ENCODE peak calls at places on chromosomes 3 and 15, in eight cellular contexts. One of them, this sample, is unnamed. For H3K36me3, the result is how much of the 10 kb centered on the place peaks cover.

GRCh38 chr3:33046521-33046920 is 50.4 kb downstream of the GLB1 start:
- DNase-seq in Karpas-422: no peak
- DNase-seq in breast epithelium: no peak
- DNase-seq in left ventricle myocardium inferior: no peak
- DNase-seq in HCT116: no peak
- DNase-seq in neural progenitor cell: no peak
- DNase-seq in upper lobe of right lung: no peak
- DNase-seq in esophagus muscularis mucosa: no peak
- DNase-seq in this sample: no peak

GRCh38 chr3:80350771-80351170 is 583.0 kb upstream of the ROBO1 start:
- DNase-seq in Karpas-422: no peak
- DNase-seq in breast epithelium: no peak
- DNase-seq in left ventricle myocardium inferior: no peak
- DNase-seq in HCT116: no peak
- DNase-seq in neural progenitor cell: no peak
- DNase-seq in upper lobe of right lung: no peak
- DNase-seq in esophagus muscularis mucosa: no peak
- DNase-seq in this sample: no peak

GRCh38 chr3:197244751-197245150 is 53.7 kb downstream of the DLG1 start:
- DNase-seq in Karpas-422: no peak
- DNase-seq in breast epithelium: no peak
- DNase-seq in left ventricle myocardium inferior: no peak
- DNase-seq in HCT116: no peak
- DNase-seq in neural progenitor cell: no peak
- DNase-seq in upper lobe of right lung: no peak
- DNase-seq in esophagus muscularis mucosa: no peak
- DNase-seq in this sample: no peak

GRCh38 chr3:133955892-133956291 is 60.2 kb upstream of the RAB6B start:
- DNase-seq in Karpas-422: no peak
- DNase-seq in breast epithelium: no peak
- DNase-seq in left ventricle myocardium inferior: no peak
- DNase-seq in HCT116: no peak
- DNase-seq in neural progenitor cell: no peak
- DNase-seq in upper lobe of right lung: no peak
- DNase-seq in esophagus muscularis mucosa: no peak
- DNase-seq in this sample: no peak

GRCh38 chr3:172219750-172220149 is 180.4 kb downstream of the FNDC3B start:
- DNase-seq in Karpas-422: no peak
- DNase-seq in breast epithelium: no peak
- DNase-seq in left ventricle myocardium inferior: no peak
- DNase-seq in HCT116: no peak
- DNase-seq in neural progenitor cell: no peak
- DNase-seq in upper lobe of right lung: no peak
- DNase-seq in esophagus muscularis mucosa: no peak
- DNase-seq in this sample: no peak

GRCh38 chr3:55160241-55160877 is 232.5 kb upstream of the LRTM1 start:
- DNase-seq in Karpas-422: peak
- DNase-seq in breast epithelium: no peak
- DNase-seq in left ventricle myocardium inferior: peak
- DNase-seq in HCT116: no peak
- DNase-seq in neural progenitor cell: no peak
- DNase-seq in upper lobe of right lung: no peak
- DNase-seq in esophagus muscularis mucosa: peak
- DNase-seq in this sample: peak

GRCh38 chr3:195540526-195540925 is 2.6 kb downstream of the PPP1R2 start:
- DNase-seq in Karpas-422: peak
- DNase-seq in breast epithelium: no peak
- DNase-seq in left ventricle myocardium inferior: no peak
- DNase-seq in HCT116: no peak
- DNase-seq in neural progenitor cell: no peak
- DNase-seq in upper lobe of right lung: no peak
- DNase-seq in esophagus muscularis mucosa: peak
- DNase-seq in this sample: peak

GRCh38 chr3:60316121-60316783 is 935.0 kb downstream of the FHIT start:
- DNase-seq in Karpas-422: no peak
- DNase-seq in breast epithelium: no peak
- DNase-seq in left ventricle myocardium inferior: no peak
- DNase-seq in HCT116: no peak
- DNase-seq in neural progenitor cell: no peak
- DNase-seq in upper lobe of right lung: no peak
- DNase-seq in esophagus muscularis mucosa: no peak
- DNase-seq in this sample: no peak

GRCh38 chr15:88331291-88331690 is 74.8 kb upstream of the NTRK3 start:
- DNase-seq in Karpas-422: peak
- DNase-seq in breast epithelium: no peak
- DNase-seq in left ventricle myocardium inferior: no peak
- DNase-seq in HCT116: peak
- DNase-seq in neural progenitor cell: peak
- DNase-seq in upper lobe of right lung: no peak
- DNase-seq in esophagus muscularis mucosa: no peak
- DNase-seq in this sample: peak

GRCh38 chr3:56621686-56622085 is 61.4 kb downstream of the TASOR start:
- DNase-seq in Karpas-422: no peak
- DNase-seq in breast epithelium: no peak
- DNase-seq in left ventricle myocardium inferior: no peak
- DNase-seq in HCT116: no peak
- DNase-seq in neural progenitor cell: no peak
- DNase-seq in upper lobe of right lung: no peak
- DNase-seq in esophagus muscularis mucosa: no peak
- DNase-seq in this sample: no peak

GRCh38 chr3:74756586-74756985 is 142.1 kb upstream of the CNTN3 start:
- DNase-seq in Karpas-422: no peak
- DNase-seq in breast epithelium: no peak
- DNase-seq in left ventricle myocardium inferior: no peak
- DNase-seq in HCT116: no peak
- DNase-seq in neural progenitor cell: peak
- DNase-seq in upper lobe of right lung: no peak
- DNase-seq in esophagus muscularis mucosa: no peak
- DNase-seq in this sample: no peak

GRCh38 chr3:33826206-33826605 is 27.8 kb downstream of the PDCD6IP start:
- DNase-seq in Karpas-422: no peak
- DNase-seq in breast epithelium: no peak
- DNase-seq in left ventricle myocardium inferior: no peak
- DNase-seq in HCT116: no peak
- DNase-seq in neural progenitor cell: no peak
- DNase-seq in upper lobe of right lung: no peak
- DNase-seq in esophagus muscularis mucosa: no peak
- DNase-seq in this sample: no peak

GRCh38 chr3:12810013-12810780 is 13.7 kb downstream of the CAND2 start:
- DNase-seq in Karpas-422: peak
- DNase-seq in breast epithelium: peak
- DNase-seq in left ventricle myocardium inferior: peak
- DNase-seq in HCT116: peak
- DNase-seq in neural progenitor cell: peak
- DNase-seq in upper lobe of right lung: peak
- DNase-seq in esophagus muscularis mucosa: peak
- DNase-seq in this sample: peak

GRCh38 chr15:88202231-88202630 is 54.3 kb downstream of the NTRK3 start:
- DNase-seq in Karpas-422: no peak
- DNase-seq in breast epithelium: no peak
- DNase-seq in left ventricle myocardium inferior: no peak
- DNase-seq in HCT116: no peak
- DNase-seq in neural progenitor cell: no peak
- DNase-seq in upper lobe of right lung: no peak
- DNase-seq in esophagus muscularis mucosa: no peak
- DNase-seq in this sample: no peak

GRCh38 chr15:77144028-77144427 is 73.1 kb upstream of the TSPAN3 start:
- DNase-seq in Karpas-422: no peak
- DNase-seq in breast epithelium: no peak
- DNase-seq in left ventricle myocardium inferior: no peak
- DNase-seq in HCT116: no peak
- DNase-seq in neural progenitor cell: no peak
- DNase-seq in upper lobe of right lung: no peak
- DNase-seq in esophagus muscularis mucosa: no peak
- DNase-seq in this sample: no peak

GRCh38 chr15:38883987-38884386 is 319.4 kb upstream of the RASGRP1 start:
- DNase-seq in Karpas-422: no peak
- DNase-seq in breast epithelium: no peak
- DNase-seq in left ventricle myocardium inferior: no peak
- DNase-seq in HCT116: no peak
- DNase-seq in neural progenitor cell: no peak
- DNase-seq in upper lobe of right lung: no peak
- DNase-seq in esophagus muscularis mucosa: no peak
- DNase-seq in this sample: no peak

GRCh38 chr3:20064796-20065564 is 24.7 kb downstream of the KAT2B start:
- DNase-seq in Karpas-422: no peak
- DNase-seq in breast epithelium: no peak
- DNase-seq in left ventricle myocardium inferior: no peak
- DNase-seq in HCT116: no peak
- DNase-seq in neural progenitor cell: no peak
- DNase-seq in upper lobe of right lung: no peak
- DNase-seq in esophagus muscularis mucosa: no peak
- DNase-seq in this sample: no peak

GRCh38 chr15:50167112-50167511 is 14.9 kb upstream of the SLC27A2 start:
- DNase-seq in Karpas-422: no peak
- DNase-seq in breast epithelium: no peak
- DNase-seq in left ventricle myocardium inferior: no peak
- DNase-seq in HCT116: no peak
- DNase-seq in neural progenitor cell: no peak
- DNase-seq in upper lobe of right lung: no peak
- DNase-seq in esophagus muscularis mucosa: no peak
- DNase-seq in this sample: no peak

GRCh38 chr3:117695321-117695720 is 985.7 kb downstream of the TUSC7 start:
- DNase-seq in Karpas-422: no peak
- DNase-seq in breast epithelium: no peak
- DNase-seq in left ventricle myocardium inferior: no peak
- DNase-seq in HCT116: no peak
- DNase-seq in neural progenitor cell: no peak
- DNase-seq in upper lobe of right lung: no peak
- DNase-seq in esophagus muscularis mucosa: no peak
- DNase-seq in this sample: no peak

GRCh38 chr3:160886421-160886820 is 130.4 kb downstream of the PPM1L start:
- DNase-seq in Karpas-422: no peak
- DNase-seq in breast epithelium: no peak
- DNase-seq in left ventricle myocardium inferior: no peak
- DNase-seq in HCT116: no peak
- DNase-seq in neural progenitor cell: no peak
- DNase-seq in upper lobe of right lung: no peak
- DNase-seq in esophagus muscularis mucosa: no peak
- DNase-seq in this sample: no peak

GRCh38 chr15:29863438-29863837 is 41.2 kb upstream of the TJP1 start:
- DNase-seq in Karpas-422: no peak
- DNase-seq in breast epithelium: no peak
- DNase-seq in left ventricle myocardium inferior: no peak
- DNase-seq in HCT116: no peak
- DNase-seq in neural progenitor cell: no peak
- DNase-seq in upper lobe of right lung: no peak
- DNase-seq in esophagus muscularis mucosa: no peak
- DNase-seq in this sample: no peak

GRCh38 chr3:190204200-190204599 is 83.5 kb upstream of the P3H2 start:
- DNase-seq in Karpas-422: no peak
- DNase-seq in breast epithelium: no peak
- DNase-seq in left ventricle myocardium inferior: no peak
- DNase-seq in HCT116: no peak
- DNase-seq in neural progenitor cell: no peak
- DNase-seq in upper lobe of right lung: no peak
- DNase-seq in esophagus muscularis mucosa: no peak
- DNase-seq in this sample: no peak

GRCh38 chr15:74528876-74529275 is 12.1 kb upstream of the ARID3B start:
- DNase-seq in Karpas-422: no peak
- DNase-seq in breast epithelium: no peak
- DNase-seq in left ventricle myocardium inferior: no peak
- DNase-seq in HCT116: no peak
- DNase-seq in neural progenitor cell: no peak
- DNase-seq in upper lobe of right lung: no peak
- DNase-seq in esophagus muscularis mucosa: no peak
- DNase-seq in this sample: no peak

GRCh38 chr15:43249699-43250203 is 17.0 kb downstream of the TGM5 start:
- DNase-seq in Karpas-422: no peak
- DNase-seq in breast epithelium: no peak
- DNase-seq in left ventricle myocardium inferior: no peak
- DNase-seq in HCT116: no peak
- DNase-seq in neural progenitor cell: no peak
- DNase-seq in upper lobe of right lung: no peak
- DNase-seq in esophagus muscularis mucosa: no peak
- DNase-seq in this sample: no peak

GRCh38 chr3:98776114-98776513 is 13.0 kb downstream of the ST3GAL6 start:
- DNase-seq in Karpas-422: no peak
- DNase-seq in breast epithelium: no peak
- DNase-seq in left ventricle myocardium inferior: no peak
- DNase-seq in HCT116: no peak
- DNase-seq in neural progenitor cell: no peak
- DNase-seq in upper lobe of right lung: no peak
- DNase-seq in esophagus muscularis mucosa: no peak
- DNase-seq in this sample: no peak

GRCh38 chr3:58425782-58426181 is 7.8 kb downstream of the PDHB start:
- DNase-seq in Karpas-422: peak
- DNase-seq in breast epithelium: no peak
- DNase-seq in left ventricle myocardium inferior: no peak
- DNase-seq in HCT116: no peak
- DNase-seq in neural progenitor cell: no peak
- DNase-seq in upper lobe of right lung: no peak
- DNase-seq in esophagus muscularis mucosa: no peak
- DNase-seq in this sample: no peak
- H3K36me3 ChIP-seq in Karpas-422: half or more
- H3K36me3 ChIP-seq in breast epithelium: under half
- H3K36me3 ChIP-seq in left ventricle myocardium inferior: half or more
- H3K36me3 ChIP-seq in HCT116: under half
- H3K36me3 ChIP-seq in neural progenitor cell: under half
- H3K36me3 ChIP-seq in upper lobe of right lung: half or more
- H3K36me3 ChIP-seq in esophagus muscularis mucosa: half or more
- H3K36me3 ChIP-seq in this sample: half or more

DNA sequence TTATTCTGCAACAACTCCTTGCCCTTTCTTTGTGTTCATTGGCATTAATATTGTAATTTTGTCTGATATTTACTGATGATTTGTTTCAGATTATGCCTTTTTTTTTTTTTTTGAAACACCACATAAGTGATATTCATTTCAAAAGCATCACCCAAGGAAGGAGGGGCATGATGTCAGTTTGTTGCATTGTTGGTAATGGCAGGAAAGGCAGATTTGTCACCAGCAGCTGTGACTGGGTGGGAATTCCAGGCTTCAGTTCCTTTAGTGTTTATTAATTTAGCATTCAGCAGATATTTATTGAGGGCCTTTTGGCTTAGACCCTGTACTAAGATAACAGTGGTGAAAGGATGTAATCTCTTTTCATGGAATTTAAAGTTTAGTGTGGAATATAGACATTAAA is 19.5 kb downstream of the SENP2 start:
- DNase-seq in Karpas-422: no peak
- DNase-seq in breast epithelium: no peak
- DNase-seq in left ventricle myocardium inferior: no peak
- DNase-seq in HCT116: no peak
- DNase-seq in neural progenitor cell: no peak
- DNase-seq in upper lobe of right lung: no peak
- DNase-seq in esophagus muscularis mucosa: no peak
- DNase-seq in this sample: no peak
- H3K36me3 ChIP-seq in Karpas-422: half or more
- H3K36me3 ChIP-seq in breast epithelium: under half
- H3K36me3 ChIP-seq in left ventricle myocardium inferior: half or more
- H3K36me3 ChIP-seq in HCT116: under half
- H3K36me3 ChIP-seq in neural progenitor cell: under half
- H3K36me3 ChIP-seq in upper lobe of right lung: half or more
- H3K36me3 ChIP-seq in esophagus muscularis mucosa: half or more
- H3K36me3 ChIP-seq in this sample: half or more

GRCh38 chr15:90083954-90084607 is 18.2 kb downstream of the IDH2 start:
- DNase-seq in Karpas-422: peak
- DNase-seq in breast epithelium: no peak
- DNase-seq in left ventricle myocardium inferior: no peak
- DNase-seq in HCT116: no peak
- DNase-seq in neural progenitor cell: no peak
- DNase-seq in upper lobe of right lung: no peak
- DNase-seq in esophagus muscularis mucosa: no peak
- DNase-seq in this sample: peak
- H3K36me3 ChIP-seq in Karpas-422: under half
- H3K36me3 ChIP-seq in breast epithelium: under half
- H3K36me3 ChIP-seq in left ventricle myocardium inferior: half or more
- H3K36me3 ChIP-seq in HCT116: under half
- H3K36me3 ChIP-seq in neural progenitor cell: under half
- H3K36me3 ChIP-seq in upper lobe of right lung: half or more
- H3K36me3 ChIP-seq in esophagus muscularis mucosa: half or more
- H3K36me3 ChIP-seq in this sample: half or more

GRCh38 chr15:81301385-81301784 is 22.6 kb downstream of the STARD5 start:
- DNase-seq in Karpas-422: no peak
- DNase-seq in breast epithelium: no peak
- DNase-seq in left ventricle myocardium inferior: no peak
- DNase-seq in HCT116: no peak
- DNase-seq in neural progenitor cell: no peak
- DNase-seq in upper lobe of right lung: no peak
- DNase-seq in esophagus muscularis mucosa: no peak
- DNase-seq in this sample: no peak
- H3K36me3 ChIP-seq in Karpas-422: under half
- H3K36me3 ChIP-seq in breast epithelium: under half
- H3K36me3 ChIP-seq in left ventricle myocardium inferior: under half
- H3K36me3 ChIP-seq in HCT116: under half
- H3K36me3 ChIP-seq in neural progenitor cell: under half
- H3K36me3 ChIP-seq in upper lobe of right lung: half or more
- H3K36me3 ChIP-seq in esophagus muscularis mucosa: half or more
- H3K36me3 ChIP-seq in this sample: half or more